ENCODE peak calls at places on chromosomes 11 and 22, in eight cellular contexts. D is Panc1, X is cardiac fibroblast, W is lower lobe of right lung, H is mucosa of descending colon, N is lower leg skin, G is A673, E is AG04450. Z is an unnamed sample.

GRCh38 chr11:29125621-29126020 is 891.2 kb downstream of the KCNA4 start:
- DNase-seq in N (no peak), H (no peak), X (no peak), W (no peak), D (no peak), E (no peak), G (no peak), Z (no peak)

GRCh38 chr11:35247428-35247827 is 108.5 kb downstream of the CD44 start:
- DNase-seq in E (no peak), N (no peak), D (no peak), X (no peak), H (peak), G (no peak), W (no peak), Z (no peak)

GRCh38 chr11:128291835-128292234 is 295.5 kb downstream of the ETS1 start:
- DNase-seq in N (no peak), H (peak), G (no peak), D (no peak), W (no peak), X (no peak), E (no peak), Z (no peak)

GRCh38 chr11:102010776-102011500 is 36.3 kb upstream of the CFAP300 start:
- DNase-seq in N (peak), W (peak), E (peak), G (peak), X (peak), H (peak), D (peak), Z (peak)

GRCh38 chr11:11432621-11433319 is 79.7 kb upstream of the CSNK2A3 start:
- DNase-seq in E (no peak), X (no peak), W (no peak), D (no peak), G (no peak), H (no peak), N (no peak), Z (no peak)

GRCh38 chr11:2796091-2796490 is 89.5 kb downstream of the CDKN1C start:
- DNase-seq in D (no peak), H (peak), E (no peak), X (no peak), G (no peak), N (peak), W (no peak), Z (peak)

GRCh38 chr11:73528877-73529530 is 68.9 kb downstream of the FAM168A start:
- DNase-seq in X (no peak), D (no peak), H (no peak), G (no peak), W (no peak), N (no peak), E (no peak), Z (no peak)

GRCh38 chr11:96136623-96137313 is 206.2 kb downstream of the MAML2 start:
- DNase-seq in G (no peak), D (no peak), W (no peak), X (peak), E (no peak), H (no peak), N (no peak), Z (no peak)

GRCh38 chr11:133830931-133831907 is 14.1 kb downstream of the SPATA19 start:
- DNase-seq in X (no peak), E (no peak), W (no peak), H (no peak), D (no peak), N (peak), G (no peak), Z (no peak)
- TF ChIP-seq CTCF in X (no peak), E (no peak), W (peak), H (no peak), D (peak), N (no peak), G (peak), Z (peak)

DNA sequence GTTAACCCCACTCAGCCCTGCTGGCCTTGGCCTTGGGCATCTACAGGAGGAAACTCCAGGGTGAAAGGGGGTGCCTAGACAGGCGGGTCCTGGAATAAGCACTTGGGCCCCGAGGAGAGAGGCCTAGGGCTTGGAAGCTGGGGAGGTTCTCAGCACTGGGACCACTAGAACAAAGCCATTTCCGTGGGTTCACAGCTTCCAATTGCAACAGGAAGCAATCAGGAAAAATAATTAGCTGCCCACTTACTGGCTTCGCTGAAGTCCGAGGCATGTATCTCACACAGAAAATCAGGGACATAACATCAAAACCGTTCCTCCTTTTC is 161.2 kb upstream of the GRK3 start:
- DNase-seq in X (no peak), N (no peak), G (no peak), H (no peak), W (no peak), D (no peak), E (no peak), Z (no peak)
- H3K4me3 ChIP-seq in X (no peak), N (no peak), G (peak), H (no peak), W (peak), D (peak), E (peak), Z (no peak)

DNA sequence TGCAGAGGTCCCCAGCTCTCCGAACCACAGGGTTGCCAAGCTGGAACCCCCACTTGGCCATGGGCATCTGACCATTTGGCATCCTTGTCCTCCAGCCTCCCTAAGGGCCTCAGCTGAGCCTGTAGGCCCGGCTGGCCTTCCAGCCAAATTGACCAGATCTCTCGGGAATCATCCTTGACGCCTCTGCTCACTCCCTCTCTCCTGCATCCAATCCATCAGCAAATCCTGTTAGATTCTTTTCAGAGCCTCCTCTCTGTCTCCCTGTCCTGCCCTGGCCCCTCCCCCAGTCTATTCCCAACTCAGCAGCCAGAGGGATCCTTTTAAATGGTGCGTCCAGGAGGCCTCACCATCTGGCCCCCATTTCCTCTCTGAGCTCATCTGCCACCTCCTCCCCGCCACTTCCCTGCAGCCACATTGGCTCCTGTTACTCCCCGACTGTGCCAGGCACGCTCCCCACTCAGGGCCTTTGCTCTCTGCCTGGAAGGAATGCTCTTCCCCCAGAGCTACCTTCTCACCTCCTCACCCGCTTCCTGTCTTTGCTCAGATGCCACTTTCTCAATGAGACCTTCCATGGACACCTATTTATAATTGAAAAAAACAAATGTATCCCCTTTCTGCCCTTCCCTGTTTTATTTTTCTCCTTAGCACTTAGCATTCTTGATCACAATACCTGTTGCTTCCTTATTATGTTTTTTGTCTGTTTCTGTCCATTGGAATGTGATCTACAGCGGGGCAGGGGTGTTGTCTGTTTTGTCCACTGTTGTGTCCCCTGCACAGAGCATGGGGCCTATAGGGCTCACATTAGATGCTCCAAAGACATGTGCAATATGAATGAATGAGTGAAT is 78.1 kb downstream of the NFAM1 start:
- DNase-seq in W (no peak), D (no peak), H (no peak), N (no peak), E (no peak), G (peak), X (no peak), Z (no peak)
- TF ChIP-seq CTCF in W (no peak), D (no peak), H (no peak), N (no peak), E (peak), G (peak), X (no peak), Z (no peak)

GRCh38 chr11:47593934-47594855 is at the start of gene C1QTNF4:
- DNase-seq in E (no peak), N (no peak), W (no peak), G (no peak), D (no peak), X (no peak), H (no peak), Z (no peak)

GRCh38 chr11:47595029-47595428 is 818 bp upstream of the C1QTNF4 start:
- DNase-seq in D (no peak), H (no peak), X (no peak), E (no peak), N (no peak), W (no peak), G (no peak), Z (no peak)

GRCh38 chr11:47592276-47592675 is 1.9 kb downstream of the C1QTNF4 start:
- DNase-seq in N (no peak), D (no peak), E (no peak), W (no peak), H (no peak), G (no peak), X (no peak), Z (no peak)

GRCh38 chr11:47592970-47593369 is 1.2 kb downstream of the C1QTNF4 start:
- DNase-seq in N (no peak), G (no peak), E (no peak), D (no peak), H (no peak), W (no peak), X (no peak), Z (no peak)

DNA sequence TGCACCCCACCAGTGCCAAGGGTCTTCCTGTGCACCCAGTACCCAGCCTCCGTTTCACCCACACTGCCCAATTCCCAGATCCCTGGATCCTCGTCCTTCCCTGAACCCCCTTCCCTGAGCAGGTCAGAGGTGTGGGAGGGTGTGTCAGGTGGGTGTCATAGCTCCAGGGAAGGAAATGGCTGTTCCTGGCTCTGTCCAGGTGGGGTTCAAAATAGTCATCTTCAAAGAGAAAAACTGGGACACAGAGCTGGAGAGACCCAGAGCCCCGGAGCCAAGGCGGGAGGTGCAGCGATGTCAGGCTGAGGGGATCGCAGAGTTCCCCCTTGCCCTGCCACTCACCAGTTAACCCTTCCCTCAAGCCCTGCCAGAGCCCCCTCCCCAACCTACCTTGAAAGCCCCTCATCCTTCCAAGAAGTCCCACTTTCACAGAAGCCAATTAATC is 698 bp downstream of the C1QTNF4 start:
- DNase-seq in D (no peak), E (no peak), N (no peak), G (no peak), W (no peak), X (no peak), H (no peak), Z (no peak)
- H3K4me3 ChIP-seq in D (peak), E (no peak), N (no peak), G (peak), W (no peak), X (no peak), H (no peak), Z (peak)

GRCh38 chr11:60625262-60625661 is 74.2 kb upstream of the MS4A8 start:
- DNase-seq in G (peak), N (no peak), H (no peak), W (no peak), E (no peak), D (no peak), X (peak), Z (no peak)
- TF ChIP-seq CTCF in G (peak), N (no peak), H (no peak), W (peak), E (no peak), D (no peak), X (peak), Z (no peak)

GRCh38 chr11:3855808-3856491 is 486 bp downstream of the STIM1 start:
- DNase-seq in W (peak), N (peak), H (peak), G (no peak), D (no peak), E (no peak), X (no peak), Z (peak)

GRCh38 chr11:3859373-3859881 is 4.0 kb downstream of the STIM1 start:
- DNase-seq in X (no peak), N (no peak), W (no peak), E (no peak), G (no peak), H (peak), D (no peak), Z (no peak)

GRCh38 chr11:3854977-3855807 is at the start of gene STIM1:
- DNase-seq in N (peak), G (peak), W (peak), H (peak), E (peak), X (peak), D (peak), Z (peak)

GRCh38 chr11:3856856-3857553 is 1.5 kb downstream of the STIM1 start:
- DNase-seq in H (no peak), E (no peak), G (no peak), D (no peak), W (no peak), X (no peak), N (no peak), Z (no peak)

DNA sequence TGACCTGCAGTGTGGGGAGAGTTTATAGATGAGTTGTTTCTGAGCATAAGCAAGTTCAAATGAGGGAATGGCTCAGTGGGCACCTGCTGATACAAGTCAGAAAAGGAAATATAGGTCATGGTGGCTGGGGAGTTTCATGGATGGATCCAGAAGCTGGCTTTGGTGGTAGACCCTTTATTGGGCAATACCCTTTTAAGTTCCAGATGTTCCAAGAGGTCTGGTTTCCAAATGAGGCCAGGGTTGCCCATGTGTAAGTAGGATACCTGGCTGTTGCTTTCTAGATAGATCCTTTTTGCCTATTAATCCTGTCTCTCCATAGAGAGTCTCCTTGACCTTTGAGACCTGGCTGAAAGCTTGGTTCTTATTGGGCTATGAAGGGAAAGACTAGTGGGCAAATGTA is 2.2 kb downstream of the STIM1 start:
- DNase-seq in G (no peak), N (no peak), H (no peak), W (no peak), D (no peak), X (no peak), E (no peak), Z (no peak)
- H3K4me3 ChIP-seq in G (no peak), N (no peak), H (no peak), W (peak), D (peak), X (no peak), E (no peak), Z (no peak)

Z was measured in right atrium auricular region.